ENCODE peak calls at places on chromosome 11, in six cellular contexts. Y, Q, J, B, P and Z are unnamed samples.

GRCh38 chr11:66297610-66298009 is 5.9 kb downstream of the TMEM151A start:
- DNase-seq in Y (no peak), Q (no peak), J (no peak), B (no peak), P (no peak), Z (no peak)

GRCh38 chr11:120137611-120138521 is at the start of gene TRIM29:
- DNase-seq in Y (no peak), Q (no peak), J (peak; percentile 76), B (no peak), P (no peak), Z (no peak)

GRCh38 chr11:73939096-73939495 is 11.7 kb upstream of the DNAJB13 start:
- DNase-seq in Y (no peak), Q (no peak), J (peak; percentile 17), B (no peak), P (no peak), Z (no peak)

GRCh38 chr11:75733346-75734107 is 15.9 kb downstream of the MOGAT2 start:
- DNase-seq in Y (no peak), Q (no peak), J (peak; percentile 31), B (no peak), P (peak; percentile 27), Z (no peak)

GRCh38 chr11:67304511-67305113 is 1.3 kb downstream of the SSH3 start:
- DNase-seq in Y (no peak), Q (peak; percentile 33), J (no peak), B (peak; percentile 50), P (no peak), Z (no peak)

GRCh38 chr11:132456735-132457328 is 1075.5 kb downstream of the OPCML start:
- DNase-seq in Y (no peak), Q (no peak), J (no peak), B (no peak), P (no peak), Z (no peak)

GRCh38 chr11:45048870-45049825 is 97.3 kb upstream of the PRDM11 start:
- DNase-seq in Y (no peak), Q (no peak), J (no peak), B (no peak), P (peak; percentile 35), Z (no peak)

GRCh38 chr11:119028346-119029068 is 2.2 kb downstream of the SLC37A4 start:
- DNase-seq in Y (no peak), Q (no peak), J (no peak), B (no peak), P (no peak), Z (no peak)

GRCh38 chr11:85517272-85517671 is 109.9 kb downstream of the DLG2 start:
- DNase-seq in Y (no peak), Q (no peak), J (no peak), B (no peak), P (no peak), Z (no peak)

GRCh38 chr11:45076761-45077160 is 69.7 kb upstream of the PRDM11 start:
- DNase-seq in Y (no peak), Q (no peak), J (no peak), B (no peak), P (no peak), Z (no peak)

GRCh38 chr11:126127898-126128297 is 65.2 kb upstream of the CDON start:
- DNase-seq in Y (no peak), Q (peak; percentile 75), J (no peak), B (no peak), P (no peak), Z (no peak)

GRCh38 chr11:129732926-129733325 is 82.7 kb upstream of the TMEM45B start:
- DNase-seq in Y (no peak), Q (no peak), J (peak; percentile 66), B (no peak), P (no peak), Z (no peak)

GRCh38 chr11:70324354-70325115 is 54.0 kb downstream of the PPFIA1 start:
- DNase-seq in Y (no peak), Q (no peak), J (no peak), B (no peak), P (no peak), Z (no peak)

GRCh38 chr11:120207517-120207916 is 3.3 kb upstream of the OAF start:
- DNase-seq in Y (no peak), Q (no peak), J (no peak), B (no peak), P (no peak), Z (no peak)

GRCh38 chr11:59891781-59892181 is 13.2 kb downstream of the OOSP3 start:
- DNase-seq in Y (peak; percentile 11), Q (no peak), J (no peak), B (no peak), P (no peak), Z (no peak)

GRCh38 chr11:19703211-19703610 is 9.4 kb upstream of the NAV2 start:
- DNase-seq in Y (no peak), Q (no peak), J (no peak), B (no peak), P (no peak), Z (no peak)

GRCh38 chr11:132037467-132037862 is 667.0 kb downstream of the NTM start:
- DNase-seq in Y (no peak), Q (no peak), J (no peak), B (no peak), P (no peak), Z (no peak)

GRCh38 chr11:110691961-110692360 is 20.3 kb downstream of the ARHGAP20 start:
- DNase-seq in Y (no peak), Q (no peak), J (no peak), B (no peak), P (no peak), Z (no peak)

GRCh38 chr11:111957663-111958415 is 20.7 kb downstream of the DIXDC1 start:
- DNase-seq in Y (no peak), Q (no peak), J (no peak), B (no peak), P (no peak), Z (no peak)

GRCh38 chr11:122711831-122712378 is 56.4 kb downstream of the UBASH3B start:
- DNase-seq in Y (no peak), Q (no peak), J (peak; percentile 78), B (no peak), P (no peak), Z (no peak)

GRCh38 chr11:64874308-64874707 is 4.1 kb downstream of the EHD1 start:
- DNase-seq in Y (no peak), Q (no peak), J (no peak), B (no peak), P (no peak), Z (no peak)

GRCh38 chr11:96222102-96222501 is 120.9 kb downstream of the MAML2 start:
- DNase-seq in Y (no peak), Q (no peak), J (no peak), B (no peak), P (no peak), Z (no peak)

GRCh38 chr11:44226472-44226871 is 83.5 kb downstream of the ALX4 start:
- DNase-seq in Y (no peak), Q (no peak), J (no peak), B (no peak), P (no peak), Z (no peak)

GRCh38 chr11:68941324-68942089 is 37.8 kb downstream of the IGHMBP2 start:
- DNase-seq in Y (no peak), Q (no peak), J (no peak), B (peak; percentile 61), P (no peak), Z (no peak)

GRCh38 chr11:120747801-120748484 is 236.4 kb downstream of the GRIK4 start:
- DNase-seq in Y (no peak), Q (no peak), J (no peak), B (no peak), P (no peak), Z (no peak)

GRCh38 chr11:62602141-62603071 is 741 bp upstream of the MTA2 start:
- DNase-seq in Y (peak; percentile 75), Q (peak; percentile 79), J (peak; percentile 76), B (peak; percentile 72), P (peak; percentile 74), Z (no peak)

GRCh38 chr11:116130122-116130521 is 625.9 kb upstream of the CADM1 start:
- DNase-seq in Y (no peak), Q (no peak), J (no peak), B (no peak), P (no peak), Z (no peak)
- H3K27ac ChIP-seq in Y (no peak overlapping the region), Q (no peak overlapping the region), J (no peak overlapping the region), B (no peak overlapping the region), P (no peak overlapping the region), Z (no peak overlapping the region)

GRCh38 chr11:114077482-114078305 is 18.2 kb downstream of the ZBTB16 start:
- DNase-seq in Y (no peak), Q (peak; percentile 18), J (no peak), B (no peak), P (no peak), Z (no peak)

GRCh38 chr11:114078423-114078822 is 18.9 kb downstream of the ZBTB16 start:
- DNase-seq in Y (no peak), Q (no peak), J (no peak), B (no peak), P (no peak), Z (no peak)

GRCh38 chr11:114080219-114080618 is 20.7 kb downstream of the ZBTB16 start:
- DNase-seq in Y (no peak), Q (no peak), J (no peak), B (no peak), P (peak; percentile 46), Z (no peak)

GRCh38 chr11:114080769-114081168 is 21.3 kb downstream of the ZBTB16 start:
- DNase-seq in Y (no peak), Q (no peak), J (no peak), B (no peak), P (no peak), Z (no peak)

DNA sequence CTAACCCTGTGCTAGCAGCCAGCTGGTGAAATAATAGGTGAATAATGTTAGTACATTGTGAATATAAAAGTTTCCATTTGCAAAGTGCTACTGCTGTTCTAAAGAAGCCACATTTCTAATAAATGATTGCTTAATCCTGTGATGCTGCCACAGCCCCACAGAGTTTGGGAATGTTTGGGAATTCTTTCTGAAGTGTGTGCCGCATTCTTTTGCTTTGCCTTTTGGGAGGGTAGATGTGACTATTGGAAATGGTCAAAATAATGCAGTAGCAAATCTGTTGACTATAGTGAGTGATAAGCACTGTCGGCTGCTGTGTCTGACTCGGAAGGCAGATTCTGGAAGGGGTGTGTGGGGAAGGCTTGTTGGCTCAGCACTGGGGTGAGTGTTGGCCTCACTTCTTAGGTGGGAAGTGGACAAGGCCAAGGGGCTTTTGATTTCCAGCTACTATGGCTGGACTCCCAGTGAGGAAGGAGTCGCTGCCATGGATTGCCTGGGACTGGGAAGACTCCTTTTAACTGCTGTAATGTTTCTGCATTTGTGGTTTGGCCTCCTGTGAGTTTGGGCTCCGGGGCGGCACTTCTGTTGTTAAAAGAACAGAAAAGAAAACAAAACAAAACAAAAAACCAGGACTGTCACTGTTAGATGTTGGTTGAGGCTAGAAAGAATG is 20.0 kb downstream of the ZBTB16 start:
- DNase-seq in Y (no peak), Q (peak; percentile 66), J (no peak), B (no peak), P (no peak), Z (no peak)
- H3K27me3 ChIP-seq in Y (no peaks in the 10 kb centered on the region), Q (no peaks in the 10 kb centered on the region), J (peaks cover 89% of the 10 kb centered on the region), B (no peaks in the 10 kb centered on the region), P (no peaks in the 10 kb centered on the region), Z (peaks cover 12% of the 10 kb centered on the region)

GRCh38 chr11:33266418-33267215 is 9.4 kb downstream of the HIPK3 start:
- DNase-seq in Y (peak; percentile 30), Q (peak; percentile 44), J (no peak), B (no peak), P (peak; percentile 45), Z (no peak)
- H3K27ac ChIP-seq in Y (peak overlapping the region; percentile 73), Q (no peak overlapping the region), J (no peak overlapping the region), B (peak overlapping the region; percentile 23), P (peak overlapping the region; percentile 59), Z (no peak overlapping the region)

GRCh38 chr11:18634140-18635032 is at the start of gene SPTY2D1:
- DNase-seq in Y (peak; percentile 99), Q (peak; percentile 99), J (peak; percentile 98), B (peak; percentile 99), P (peak; percentile 100), Z (peak; percentile 98)

GRCh38 chr11:18633256-18634139 is 644 bp downstream of the SPTY2D1 start:
- DNase-seq in Y (no peak), Q (no peak), J (no peak), B (no peak), P (no peak), Z (no peak)

GRCh38 chr11:18632841-18633240 is 1.3 kb downstream of the SPTY2D1 start:
- DNase-seq in Y (no peak), Q (no peak), J (peak; percentile 28), B (no peak), P (no peak), Z (no peak)
- H3K27me3 ChIP-seq in Y (no peaks in the 10 kb centered on the region), Q (no peaks in the 10 kb centered on the region), J (no peaks in the 10 kb centered on the region), B (no peaks in the 10 kb centered on the region), P (no peaks in the 10 kb centered on the region), Z (no peaks in the 10 kb centered on the region)